ENCODE peak calls at places on chromosome 16, in six cellular contexts. H is OCI-LY7; Y is mucosa of descending colon; N is thoracic aorta; G is activated CD8-positive, alpha-beta T cell treated with anti-CD3 and anti-CD28 coated beads for 36 hours; I is CD8-positive, alpha-beta T cell. S is an unnamed sample.

GRCh38 chr16:3646348-3646920 is 8.1 kb upstream of the DNASE1 start:
- DNase-seq in H (no peak), Y (peak), N (no peak), G (no peak), I (no peak), S (no peak)

GRCh38 chr16:85573696-85574641 is 39.2 kb upstream of the GSE1 start:
- DNase-seq in H (no peak), Y (peak), N (peak), G (no peak), I (no peak), S (no peak)

GRCh38 chr16:5017678-5017969 is 16.1 kb downstream of the NAGPA start:
- DNase-seq in H (no peak), Y (no peak), N (no peak), G (no peak), I (no peak), S (no peak)

GRCh38 chr16:72362972-72363371 is 191.0 kb upstream of the PMFBP1 start:
- DNase-seq in H (no peak), Y (no peak), N (no peak), G (no peak), I (no peak), S (no peak)

GRCh38 chr16:71929048-71929447 is 33.7 kb downstream of the IST1 start:
- DNase-seq in H (no peak), Y (no peak), N (no peak), G (no peak), I (no peak), S (no peak)

GRCh38 chr16:84860383-84860782 is 40.6 kb downstream of the CRISPLD2 start:
- DNase-seq in H (no peak), Y (no peak), N (no peak), G (no peak), I (no peak), S (no peak)

GRCh38 chr16:72938426-72939164 is 109.3 kb downstream of the ZFHX3 start:
- DNase-seq in H (no peak), Y (peak), N (peak), G (no peak), I (no peak), S (no peak)

GRCh38 chr16:73025111-73025505 is 22.8 kb downstream of the ZFHX3 start:
- DNase-seq in H (no peak), Y (no peak), N (no peak), G (no peak), I (no peak), S (no peak)

GRCh38 chr16:17392127-17392856 is 78.5 kb downstream of the XYLT1 start:
- DNase-seq in H (no peak), Y (no peak), N (no peak), G (no peak), I (no peak), S (no peak)

GRCh38 chr16:19130852-19131808 is 17.4 kb downstream of the ITPRIPL2 start:
- DNase-seq in H (peak), Y (no peak), N (no peak), G (no peak), I (no peak), S (no peak)

GRCh38 chr16:64362193-64362592 is 759.7 kb downstream of the CDH11 start:
- DNase-seq in H (no peak), Y (no peak), N (no peak), G (no peak), I (no peak), S (no peak)

GRCh38 chr16:84104231-84104630 is 12.5 kb downstream of the MBTPS1 start:
- DNase-seq in H (no peak), Y (no peak), N (no peak), G (no peak), I (no peak), S (no peak)

GRCh38 chr16:57994778-57995177 is 5.7 kb downstream of the ZNF319 start:
- DNase-seq in H (peak), Y (peak), N (no peak), G (peak), I (no peak), S (peak)

GRCh38 chr16:12113581-12114375 is 137.2 kb downstream of the SNX29 start:
- DNase-seq in H (no peak), Y (no peak), N (no peak), G (no peak), I (no peak), S (no peak)

GRCh38 chr16:87058728-87059250 is 258.4 kb downstream of the C16orf95 start:
- DNase-seq in H (no peak), Y (no peak), N (no peak), G (no peak), I (no peak), S (no peak)

GRCh38 chr16:69939821-69940585 is 11.1 kb upstream of the CLEC18A start:
- DNase-seq in H (no peak), Y (no peak), N (no peak), G (no peak), I (no peak), S (no peak)

GRCh38 chr16:11099672-11100195 is 155.4 kb downstream of the CLEC16A start:
- DNase-seq in H (peak), Y (no peak), N (no peak), G (peak), I (no peak), S (no peak)

GRCh38 chr16:11098601-11099377 is 154.4 kb downstream of the CLEC16A start:
- DNase-seq in H (no peak), Y (no peak), N (no peak), G (no peak), I (no peak), S (no peak)

GRCh38 chr16:11101283-11101682 is 154.7 kb downstream of the SOCS1 start:
- DNase-seq in H (no peak), Y (no peak), N (no peak), G (no peak), I (no peak), S (no peak)

GRCh38 chr16:11101695-11102522 is 154.1 kb downstream of the SOCS1 start:
- DNase-seq in H (no peak), Y (no peak), N (no peak), G (no peak), I (no peak), S (no peak)

GRCh38 chr16:11100239-11100750 is 155.7 kb downstream of the SOCS1 start:
- DNase-seq in H (peak), Y (no peak), N (no peak), G (peak), I (no peak), S (no peak)
- TF ChIP-seq CTCF in H (no peak), Y (no peak), N (peak), G (no peak), I (no peak), S (no peak)

GRCh38 chr16:50021509-50021908 is 3.5 kb upstream of the CNEP1R1 start:
- DNase-seq in H (peak), Y (no peak), N (no peak), G (peak), I (no peak), S (peak)
- TF ChIP-seq CTCF in H (peak), Y (no peak), N (no peak), G (no peak), I (no peak), S (peak)

GRCh38 chr16:81937305-81938038 is 73.8 kb downstream of the SDR42E1 start:
- DNase-seq in H (no peak), Y (no peak), N (no peak), G (no peak), I (no peak), S (no peak)

GRCh38 chr16:81938331-81939163 is 72.7 kb downstream of the SDR42E1 start:
- DNase-seq in H (no peak), Y (no peak), N (no peak), G (no peak), I (no peak), S (no peak)

GRCh38 chr16:81936209-81936608 is 75.1 kb downstream of the SDR42E1 start:
- DNase-seq in H (no peak), Y (no peak), N (no peak), G (no peak), I (no peak), S (no peak)

GRCh38 chr16:81940781-81941560 is 70.3 kb downstream of the SDR42E1 start:
- DNase-seq in H (no peak), Y (no peak), N (no peak), G (peak), I (no peak), S (no peak)

DNA sequence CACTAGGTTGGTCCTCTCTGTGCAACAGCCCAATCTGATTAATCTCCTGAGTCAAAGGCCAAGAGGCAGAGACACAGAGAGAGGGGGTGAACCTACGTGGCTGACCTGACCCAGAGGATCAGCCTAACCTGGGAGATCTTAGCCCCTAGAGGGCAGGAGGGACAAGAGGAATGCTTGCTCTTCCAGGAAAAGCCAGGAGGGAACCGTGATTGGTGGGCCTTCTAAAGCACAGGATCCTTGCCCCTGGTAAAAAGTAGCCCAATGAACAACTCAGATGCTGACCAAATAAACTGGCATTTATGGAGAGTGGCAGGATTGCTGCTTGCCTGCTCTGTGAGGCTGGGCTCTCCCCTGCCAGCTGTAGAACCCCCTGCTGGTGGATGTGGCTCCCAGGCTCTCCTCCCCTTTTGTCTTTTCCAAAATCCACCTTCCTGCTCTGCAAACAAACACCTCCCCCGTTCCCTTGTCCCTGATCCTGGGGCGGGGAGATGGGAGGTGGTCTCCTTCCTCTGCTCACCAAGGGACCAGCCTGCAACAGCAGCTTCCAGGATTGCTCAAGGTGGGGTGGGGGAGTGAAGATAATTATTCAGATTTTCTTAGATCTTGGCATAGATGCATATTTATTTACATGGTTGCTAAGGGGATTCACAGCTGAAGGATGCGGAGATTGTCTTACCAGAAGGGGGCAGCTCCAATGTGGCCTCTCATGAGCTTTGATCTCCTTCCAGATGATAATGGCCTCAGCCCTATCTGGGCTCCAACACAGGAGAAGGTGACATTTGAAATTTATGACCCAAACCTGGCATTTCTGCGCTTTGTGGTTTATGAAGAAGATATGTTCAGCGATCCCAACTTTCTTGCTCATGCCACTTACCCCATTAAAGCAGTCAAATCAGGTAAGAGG is 71.9 kb downstream of the SDR42E1 start:
- DNase-seq in H (no peak), Y (no peak), N (no peak), G (no peak), I (no peak), S (no peak)
- TF ChIP-seq CTCF in H (peak), Y (no peak), N (no peak), G (no peak), I (no peak), S (no peak)

DNA sequence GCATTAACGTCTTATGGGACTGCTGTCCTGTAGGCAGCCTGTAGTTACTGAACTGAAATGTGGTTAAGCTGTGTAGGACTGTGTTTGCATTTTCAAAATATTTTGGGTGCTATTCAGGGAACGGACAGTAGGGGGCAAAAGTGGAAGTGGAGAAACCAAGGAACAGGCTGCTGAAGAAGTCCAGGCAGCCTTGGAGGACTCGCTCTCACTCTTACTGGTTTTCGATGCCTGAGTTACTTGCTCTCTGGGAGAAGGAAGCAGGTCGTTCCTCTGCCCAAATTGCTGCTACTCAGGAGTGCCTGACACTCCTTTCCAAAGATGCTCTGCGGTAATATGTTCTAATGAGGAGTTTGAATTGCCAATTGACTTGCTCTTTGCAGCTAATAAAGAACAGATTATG is 64.5 kb upstream of the RBFOX1 start:
- DNase-seq in H (peak), Y (no peak), N (no peak), G (no peak), I (no peak), S (peak)
- TF ChIP-seq CTCF in H (peak), Y (peak), N (no peak), G (peak), I (peak), S (peak)

GRCh38 chr16:10122546-10122945 is 59.7 kb downstream of the GRIN2A start:
- DNase-seq in H (no peak), Y (no peak), N (no peak), G (no peak), I (no peak), S (peak)
- TF ChIP-seq CTCF in H (peak), Y (no peak), N (peak), G (no peak), I (no peak), S (peak)

GRCh38 chr16:22186517-22186916 is 19.6 kb upstream of the EEF2K start:
- DNase-seq in H (no peak), Y (no peak), N (no peak), G (peak), I (no peak), S (no peak)
- TF ChIP-seq CTCF in H (peak), Y (no peak), N (no peak), G (peak), I (no peak), S (peak)

GRCh38 chr16:28823719-28824547 is 1.1 kb downstream of the ATXN2L start:
- DNase-seq in H (peak), Y (peak), N (peak), G (peak), I (peak), S (peak)
- TF ChIP-seq CTCF in H (peak), Y (peak), N (peak), G (no peak), I (peak), S (peak)

S was measured in neural crest cell.